ENCODE peak calls at places on chromosomes 12 and 14, in eight cellular contexts. J, V, W, H, K, I, X and L are unnamed samples.

GRCh38 chr12:3598896-3599295 is 107.9 kb downstream of the PRMT8 start:
- DNase-seq in J (no peak), H (no peak), W (no peak), I (no peak), X (no peak), V (no peak), K (no peak), L (peak)

GRCh38 chr12:88036368-88036965 is 7.3 kb upstream of the C12orf50 start:
- DNase-seq in K (peak), V (no peak), W (peak), J (peak), I (peak), H (no peak), X (no peak), L (no peak)

GRCh38 chr14:100409016-100409385 is 85.9 kb downstream of the SLC25A47 start:
- DNase-seq in I (no peak), X (no peak), H (no peak), J (no peak), W (no peak), K (no peak), V (no peak), L (no peak)

GRCh38 chr12:53201170-53201541 is 5.9 kb downstream of the ITGB7 start:
- DNase-seq in K (no peak), W (peak), J (no peak), H (no peak), V (no peak), I (no peak), X (no peak), L (no peak)

GRCh38 chr14:80872645-80873044 is 68.9 kb downstream of the CEP128 start:
- DNase-seq in I (no peak), K (no peak), H (no peak), W (no peak), X (no peak), J (peak), V (no peak), L (no peak)

GRCh38 chr12:6229224-6229748 is 29.1 kb downstream of the CD9 start:
- DNase-seq in X (no peak), H (no peak), V (no peak), J (no peak), K (peak), I (peak), W (no peak), L (no peak)

GRCh38 chr12:130565189-130565588 is 150.9 kb downstream of the RIMBP2 start:
- DNase-seq in V (no peak), J (no peak), W (no peak), I (no peak), X (no peak), H (no peak), K (no peak), L (no peak)

GRCh38 chr12:25017336-25017735 is 68.4 kb upstream of the BCAT1 start:
- DNase-seq in X (no peak), I (peak), V (no peak), J (peak), W (no peak), H (no peak), K (no peak), L (no peak)

GRCh38 chr12:112381421-112381897 is 772 bp downstream of the HECTD4 start:
- DNase-seq in W (no peak), X (no peak), V (peak), J (no peak), H (no peak), K (peak), I (no peak), L (no peak)

GRCh38 chr14:64823305-64823985 is 56.3 kb downstream of the SPTB start:
- DNase-seq in H (peak), X (peak), W (peak), I (peak), K (peak), V (peak), J (peak), L (no peak)

GRCh38 chr12:57726151-57726883 is 12.2 kb downstream of the AGAP2 start:
- DNase-seq in H (peak), J (peak), K (peak), V (no peak), W (peak), I (peak), X (peak), L (no peak)

GRCh38 chr12:101891462-101891971 is 14.1 kb downstream of the DRAM1 start:
- DNase-seq in W (peak), V (no peak), K (peak), H (peak), J (peak), I (peak), X (no peak), L (no peak)

GRCh38 chr12:96190403-96191170 is 3.6 kb upstream of the ELK3 start:
- DNase-seq in K (no peak), I (peak), X (no peak), W (peak), V (no peak), H (no peak), J (peak), L (no peak)

GRCh38 chr14:59254146-59254910 is 65.9 kb downstream of the DAAM1 start:
- DNase-seq in I (peak), X (no peak), K (peak), V (no peak), W (peak), H (peak), J (peak), L (no peak)
- TF ChIP-seq CTCF in I (no peak), X (no peak), K (no peak), V (no peak), W (no peak), H (no peak), J (no peak), L (peak)

DNA sequence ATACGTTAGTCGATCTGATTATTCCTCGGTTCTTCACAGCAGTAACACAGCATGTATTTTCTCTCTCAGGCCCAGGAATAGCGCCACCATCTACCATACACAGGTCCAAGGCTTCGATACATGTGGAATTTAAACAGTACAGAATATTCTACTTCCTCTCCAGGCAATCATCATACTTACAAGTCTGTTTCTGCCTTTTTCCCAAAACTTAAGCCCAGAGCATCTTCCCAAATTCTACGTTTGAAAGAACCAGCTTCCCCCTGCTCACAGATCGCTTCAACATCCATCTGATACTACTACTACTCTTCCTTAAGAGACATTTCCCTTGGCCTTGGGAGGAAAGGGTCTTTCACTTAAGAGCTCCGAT is 626 bp downstream of the TXNDC16 start:
- DNase-seq in V (no peak), H (no peak), X (no peak), I (peak), J (peak), K (peak), W (peak), L (no peak)
- TF ChIP-seq CTCF in V (no peak), H (no peak), X (peak), I (peak), J (peak), K (no peak), W (peak), L (peak)

DNA sequence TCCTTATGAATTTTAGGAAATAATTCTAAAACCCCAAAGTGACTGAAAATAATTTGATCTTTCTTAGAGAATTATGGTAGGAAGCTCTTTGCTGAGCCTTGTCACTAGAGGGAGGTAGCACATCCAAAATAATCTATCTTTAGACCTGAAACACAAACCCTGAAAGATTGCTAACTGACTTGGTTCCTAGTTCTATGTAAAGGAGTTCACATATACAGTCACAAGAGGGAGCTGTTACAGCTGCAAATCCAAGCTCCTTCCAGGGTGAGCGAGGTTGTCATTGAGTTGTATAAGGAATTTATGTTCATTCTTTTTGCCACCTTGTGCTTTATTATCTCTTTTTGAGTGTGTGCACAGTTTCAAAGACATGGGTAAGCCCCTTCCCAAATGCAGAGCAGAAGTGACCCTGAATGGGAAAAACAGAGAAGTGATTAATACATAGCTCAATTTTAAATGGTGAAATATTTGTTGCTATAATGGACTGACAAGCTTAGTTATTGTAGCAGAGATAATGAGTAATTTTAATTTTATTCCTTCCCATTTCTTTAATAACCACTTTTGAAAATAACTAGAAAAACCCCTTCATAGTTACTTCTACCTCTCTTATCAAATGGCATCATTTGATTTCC is 387.9 kb downstream of the DAD1 start:
- DNase-seq in W (peak), J (peak), K (no peak), X (no peak), V (no peak), H (no peak), I (peak), L (no peak)
- TF ChIP-seq CTCF in W (peak), J (peak), K (peak), X (peak), V (no peak), H (peak), I (peak), L (peak)

GRCh38 chr12:121476477-121476876 is 76.6 kb downstream of the RNF34 start:
- DNase-seq in J (no peak), X (no peak), K (no peak), V (no peak), I (no peak), H (no peak), W (no peak), L (no peak)
- TF ChIP-seq CTCF in J (no peak), X (no peak), K (no peak), V (no peak), I (no peak), H (no peak), W (no peak), L (no peak)